ENCODE peak calls at places on chromosomes 12 and 14, in seven cellular contexts. A is CD4-positive, CD25-positive, alpha-beta regulatory T cell; Y is effector memory CD4-positive, alpha-beta T cell; R is OCI-LY7; N is lower lobe of right lung; F is transverse colon; S is NCI-H1436 treated with DMSO at 0.1 percent for 48 hours. O is an unnamed sample.
A peak's percentile ranks its signal among the peaks of the same experiment; 100 is the strongest.

GRCh38 chr12:67720383-67720856 is 71.9 kb downstream of the DYRK2 start:
- DNase-seq in A (no peak), Y (no peak), R (no peak), N (no peak), F (no peak), S (no peak), O (peak; percentile 70)

GRCh38 chr14:36663404-36664321 is 2.0 kb downstream of the PAX9 start:
- DNase-seq in A (no peak), Y (no peak), R (no peak), N (no peak), F (no peak), S (no peak), O (no peak)

GRCh38 chr14:51776102-51776894 is 84.1 kb upstream of the GNG2 start:
- DNase-seq in A (peak; percentile 10), Y (no peak), R (peak; percentile 59), N (no peak), F (peak; percentile 37), S (peak; percentile 49), O (peak; percentile 35)

GRCh38 chr14:89429206-89430091 is 12.4 kb upstream of the FOXN3 start:
- DNase-seq in A (no peak), Y (no peak), R (peak; percentile 58), N (no peak), F (peak; percentile 31), S (no peak), O (peak; percentile 3)

GRCh38 chr14:21106191-21106505 is 5.3 kb downstream of the TMEM253 start:
- DNase-seq in A (no peak), Y (no peak), R (no peak), N (no peak), F (no peak), S (no peak), O (no peak)

GRCh38 chr12:43776498-43776897 is 17.7 kb downstream of the IRAK4 start:
- DNase-seq in A (peak; percentile 38), Y (no peak), R (peak; percentile 43), N (no peak), F (no peak), S (no peak), O (peak; percentile 45)

GRCh38 chr12:111174283-111175108 is 194.4 kb downstream of the PHETA1 start:
- DNase-seq in A (peak; percentile 4), Y (no peak), R (peak; percentile 38), N (no peak), F (no peak), S (no peak), O (peak; percentile 5)

GRCh38 chr12:106239951-106240335 is 7.9 kb downstream of the CKAP4 start:
- DNase-seq in A (no peak), Y (no peak), R (no peak), N (no peak), F (no peak), S (no peak), O (no peak)

GRCh38 chr12:66188584-66189475 is at the start of gene IRAK3:
- DNase-seq in A (peak; percentile 43), Y (no peak), R (no peak), N (peak; percentile 96), F (peak; percentile 83), S (no peak), O (no peak)

GRCh38 chr14:60311417-60311816 is 62.4 kb downstream of the PPM1A start:
- DNase-seq in A (no peak), Y (no peak), R (no peak), N (no peak), F (no peak), S (no peak), O (peak; percentile 54)

GRCh38 chr14:43795600-43796228 is 711.4 kb downstream of the FSCB start:
- DNase-seq in A (no peak), Y (no peak), R (no peak), N (no peak), F (no peak), S (no peak), O (peak; percentile 38)

GRCh38 chr12:111414711-111415252 is 9.1 kb downstream of the SH2B3 start:
- DNase-seq in A (no peak), Y (no peak), R (no peak), N (no peak), F (no peak), S (no peak), O (no peak)

GRCh38 chr12:110180591-110181005 is 56.4 kb downstream of the IFT81 start:
- DNase-seq in A (no peak), Y (no peak), R (no peak), N (no peak), F (no peak), S (no peak), O (no peak)

GRCh38 chr12:53052419-53053222 is 2.8 kb downstream of the TNS2 start:
- DNase-seq in A (no peak), Y (no peak), R (no peak), N (peak; percentile 85), F (peak; percentile 90), S (no peak), O (no peak)

GRCh38 chr12:6295187-6295811 is 15.2 kb upstream of the PLEKHG6 start:
- DNase-seq in A (no peak), Y (no peak), R (no peak), N (peak; percentile 39), F (peak; percentile 83), S (no peak), O (peak; percentile 44)

GRCh38 chr12:2959508-2960431 is 573 bp downstream of the TEAD4 start:
- DNase-seq in A (no peak), Y (no peak), R (no peak), N (peak; percentile 61), F (peak; percentile 43), S (no peak), O (no peak)

GRCh38 chr14:20907214-20907613 is 16.0 kb downstream of the RNASE3 start:
- DNase-seq in A (no peak), Y (no peak), R (no peak), N (no peak), F (no peak), S (no peak), O (no peak)

GRCh38 chr14:34035177-34035933 is 84.5 kb upstream of the EGLN3 start:
- DNase-seq in A (no peak), Y (no peak), R (no peak), N (no peak), F (peak; percentile 65), S (no peak), O (no peak)

GRCh38 chr14:34072401-34072800 is 121.5 kb upstream of the EGLN3 start:
- DNase-seq in A (no peak), Y (no peak), R (no peak), N (no peak), F (no peak), S (no peak), O (no peak)

GRCh38 chr14:77377502-77377844 is 294 bp downstream of the SAMD15 start:
- DNase-seq in A (no peak), Y (no peak), R (no peak), N (no peak), F (no peak), S (no peak), O (no peak)

GRCh38 chr14:89616425-89617141 is 199.6 kb upstream of the FOXN3 start:
- DNase-seq in A (peak; percentile 77), Y (peak; percentile 42), R (peak; percentile 67), N (no peak), F (no peak), S (no peak), O (no peak)

GRCh38 chr12:69947123-69947522 is 122.1 kb downstream of the MYRFL start:
- DNase-seq in A (no peak), Y (no peak), R (no peak), N (no peak), F (no peak), S (no peak), O (no peak)

GRCh38 chr14:54681819-54682261 is 114.9 kb downstream of the SAMD4A start:
- DNase-seq in A (no peak), Y (no peak), R (no peak), N (no peak), F (no peak), S (no peak), O (peak; percentile 3)

GRCh38 chr12:66397574-66397973 is 95.3 kb downstream of the HELB start:
- DNase-seq in A (no peak), Y (no peak), R (no peak), N (no peak), F (no peak), S (no peak), O (no peak)